ENCODE peak calls at places on chromosome 6, in six cellular contexts. K, N, X, F, O and L are unnamed samples.

GRCh38 chr6:138520463-138520862 is 21.2 kb upstream of the NHSL1 start:
- DNase-seq in F (no peak), K (no peak), X (no peak), N (peak; percentile 37), O (no peak), L (no peak)

GRCh38 chr6:6717953-6718352 is 129.4 kb downstream of the LY86 start:
- DNase-seq in K (no peak), F (no peak), N (peak; percentile 90), O (no peak), X (peak; percentile 47), L (no peak)

GRCh38 chr6:16511723-16512584 is 249.3 kb downstream of the ATXN1 start:
- DNase-seq in O (no peak), F (no peak), K (peak; percentile 6), X (no peak), N (peak; percentile 58), L (no peak)

GRCh38 chr6:42604150-42604549 is 40.3 kb downstream of the UBR2 start:
- DNase-seq in N (no peak), F (no peak), O (no peak), K (no peak), X (no peak), L (no peak)

GRCh38 chr6:31541059-31541657 is 645 bp downstream of the DDX39B start:
- DNase-seq in O (peak; percentile 69), X (no peak), F (no peak), N (peak; percentile 70), K (peak; percentile 53), L (no peak)

GRCh38 chr6:106257195-106257594 is 68.4 kb downstream of the ATG5 start:
- DNase-seq in X (no peak), K (peak; percentile 29), F (no peak), N (peak; percentile 65), O (no peak), L (no peak)

GRCh38 chr6:46011241-46012085 is 4.2 kb downstream of the CLIC5 start:
- DNase-seq in X (no peak), F (no peak), K (no peak), O (peak; percentile 49), N (no peak), L (no peak)

GRCh38 chr6:113427617-113428016 is 429.5 kb upstream of the MARCKS start:
- DNase-seq in O (no peak), N (no peak), F (no peak), K (no peak), X (no peak), L (no peak)

GRCh38 chr6:43823879-43824740 is 54.1 kb downstream of the VEGFA start:
- DNase-seq in F (peak; percentile 80), X (no peak), K (no peak), O (peak; percentile 64), N (no peak), L (no peak)

GRCh38 chr6:28589234-28589951 is 63.7 kb downstream of the GPX5 start:
- DNase-seq in X (peak; percentile 27), K (peak; percentile 94), O (peak; percentile 90), F (no peak), N (peak; percentile 94), L (peak; percentile 65)

GRCh38 chr6:33967966-33968724 is 164.3 kb upstream of the MLN start:
- DNase-seq in X (no peak), F (no peak), N (no peak), K (no peak), O (no peak), L (no peak)

GRCh38 chr6:162907876-162908481 is 180.2 kb downstream of the PACRG start:
- DNase-seq in F (no peak), K (no peak), X (no peak), N (peak; percentile 57), O (no peak), L (no peak)

GRCh38 chr6:36245572-36246031 is 24.3 kb upstream of the PNPLA1 start:
- DNase-seq in O (no peak), X (no peak), N (no peak), K (no peak), F (no peak), L (no peak)

GRCh38 chr6:67558985-67559384 is 1076.1 kb upstream of the ADGRB3 start:
- DNase-seq in K (no peak), X (peak; percentile 3), F (no peak), O (no peak), N (no peak), L (no peak)

GRCh38 chr6:147390909-147391536 is 117.5 kb upstream of the SAMD5 start:
- DNase-seq in X (no peak), F (no peak), K (peak; percentile 20), O (no peak), N (peak; percentile 43), L (no peak)

GRCh38 chr6:167757291-167757690 is 69.4 kb upstream of the AFDN start:
- DNase-seq in X (no peak), O (no peak), F (no peak), N (no peak), K (no peak), L (no peak)

GRCh38 chr6:157226026-157226639 is 97.2 kb downstream of the TMEM242 start:
- DNase-seq in X (no peak), N (no peak), O (no peak), F (no peak), K (no peak), L (no peak)

GRCh38 chr6:130815200-130816071 is 11.8 kb upstream of the SMLR1 start:
- DNase-seq in O (no peak), F (no peak), N (peak; percentile 6), K (no peak), X (no peak), L (no peak)

GRCh38 chr6:40587240-40588069 is at the start of gene LRFN2:
- DNase-seq in K (peak; percentile 86), F (peak; percentile 65), N (peak; percentile 74), O (peak; percentile 91), X (peak; percentile 4), L (peak; percentile 36)

GRCh38 chr6:36827261-36828079 is 11.8 kb downstream of the CPNE5 start:
- DNase-seq in X (peak; percentile 98), F (no peak), N (peak; percentile 69), O (peak; percentile 24), K (no peak), L (no peak)

GRCh38 chr6:111730835-111731234 is 125.2 kb upstream of the TRAF3IP2 start:
- DNase-seq in F (peak; percentile 41), N (no peak), O (no peak), X (no peak), K (no peak), L (no peak)

GRCh38 chr6:75094614-75095321 is 111.1 kb downstream of the COL12A1 start:
- DNase-seq in X (no peak), N (no peak), K (no peak), F (no peak), O (no peak), L (no peak)

GRCh38 chr6:158353851-158354508 is 41.7 kb downstream of the TULP4 start:
- DNase-seq in F (no peak), O (no peak), X (peak; percentile 41), N (peak; percentile 75), K (no peak), L (no peak)

GRCh38 chr6:14502551-14502950 is 385.0 kb downstream of the CD83 start:
- DNase-seq in K (no peak), F (no peak), O (peak; percentile 23), N (peak; percentile 68), X (no peak), L (no peak)

GRCh38 chr6:39811835-39812345 is 19.7 kb downstream of the DAAM2 start:
- DNase-seq in K (no peak), N (no peak), O (no peak), X (no peak), F (no peak), L (no peak)

GRCh38 chr6:159826968-159827647 is 27.0 kb downstream of the PNLDC1 start:
- DNase-seq in N (no peak), X (no peak), K (no peak), F (peak; percentile 33), O (no peak), L (no peak)

GRCh38 chr6:83879746-83880145 is 20.3 kb downstream of the CYB5R4 start:
- DNase-seq in F (no peak), O (no peak), K (no peak), X (no peak), N (no peak), L (no peak)

GRCh38 chr6:146851837-146852236 is 253.1 kb downstream of the ADGB start:
- DNase-seq in N (peak; percentile 84), O (no peak), X (no peak), K (no peak), F (no peak), L (no peak)